ENCODE peak calls at places on chromosomes 6 and 20, in nine cellular contexts. A is effector CD8-positive, alpha-beta T cell; C is coronary artery; S is pulmonary artery endothelial cell; H is COR-L47; O is activated CD4-positive, CD25-positive, alpha-beta regulatory T cell; K is smooth muscle cell of the brain vasculature; Z is T-cell; Q is naive thymus-derived CD4-positive, alpha-beta T cell. T is an unnamed sample.

GRCh38 chr6:99305021-99305554 is 44.4 kb downstream of the FAXC start:
- DNase-seq in A (no peak), H (no peak), Z (no peak), C (no peak), K (no peak), O (no peak), Q (no peak), S (no peak), T (no peak)

GRCh38 chr20:44683263-44684046 is 31.7 kb upstream of the CCN5 start:
- DNase-seq in C (no peak), Q (peak), K (no peak), O (no peak), Z (peak), H (peak), S (no peak), A (peak), T (peak)

GRCh38 chr20:58719258-58719657 is 26.7 kb downstream of the NPEPL1 start:
- DNase-seq in Z (no peak), Q (no peak), S (no peak), O (no peak), C (peak), K (no peak), A (no peak), H (no peak), T (no peak)

GRCh38 chr6:167947716-167948115 is 49.8 kb upstream of the KIF25 start:
- DNase-seq in Q (no peak), H (no peak), C (no peak), O (no peak), A (no peak), K (no peak), Z (no peak), S (no peak), T (no peak)

GRCh38 chr6:106315765-106316375 is 9.7 kb downstream of the ATG5 start:
- DNase-seq in C (no peak), H (no peak), O (no peak), Z (no peak), A (no peak), K (no peak), Q (no peak), S (no peak), T (no peak)

GRCh38 chr6:22980446-22980845 is 411.1 kb downstream of the HDGFL1 start:
- DNase-seq in Z (no peak), C (no peak), H (no peak), O (no peak), A (no peak), K (no peak), Q (no peak), S (no peak), T (no peak)

GRCh38 chr6:5671162-5671561 is 335.6 kb downstream of the NRN1 start:
- DNase-seq in C (no peak), Q (peak), A (no peak), Z (no peak), H (no peak), S (no peak), O (no peak), K (no peak), T (no peak)

GRCh38 chr20:4152696-4153235 is 137.4 kb upstream of the RNF24 start:
- DNase-seq in C (no peak), S (no peak), O (no peak), Z (no peak), K (no peak), A (no peak), Q (no peak), H (no peak), T (no peak)

GRCh38 chr6:43761666-43762409 is 8.2 kb upstream of the VEGFA start:
- DNase-seq in K (no peak), Z (no peak), C (no peak), Q (no peak), H (peak), A (no peak), O (no peak), S (no peak), T (no peak)

GRCh38 chr20:48523191-48523757 is 304.5 kb downstream of the PREX1 start:
- DNase-seq in O (no peak), C (peak), Z (no peak), S (peak), A (no peak), Q (no peak), H (no peak), K (peak), T (no peak)

GRCh38 chr20:62980380-62980960 is 26.3 kb downstream of the BHLHE23 start:
- DNase-seq in Q (no peak), O (no peak), H (peak), C (no peak), A (no peak), K (no peak), Z (no peak), S (no peak), T (no peak)

GRCh38 chr20:48787861-48788375 is 39.9 kb downstream of the PREX1 start:
- DNase-seq in H (no peak), Q (no peak), C (no peak), K (no peak), S (no peak), O (no peak), A (no peak), Z (no peak), T (no peak)

GRCh38 chr20:3228750-3229032 is 10.3 kb downstream of the SLC4A11 start:
- DNase-seq in C (no peak), O (no peak), S (no peak), Q (no peak), Z (no peak), A (no peak), K (no peak), H (no peak), T (no peak)

GRCh38 chr20:23879811-23880374 is 345 bp upstream of the CST5 start:
- DNase-seq in Z (no peak), S (no peak), Q (no peak), C (no peak), K (no peak), H (no peak), A (no peak), O (no peak), T (no peak)

GRCh38 chr6:133341607-133342158 is 100.5 kb downstream of the EYA4 start:
- DNase-seq in C (no peak), Q (no peak), S (no peak), K (no peak), H (peak), O (no peak), A (no peak), Z (no peak), T (no peak)

GRCh38 chr6:9192405-9192909 is 757.1 kb upstream of the SLC35B3 start:
- DNase-seq in Z (no peak), Q (no peak), H (no peak), O (no peak), A (no peak), S (no peak), K (no peak), C (no peak), T (no peak)

GRCh38 chr6:34062815-34063214 is 83.1 kb downstream of the GRM4 start:
- DNase-seq in K (no peak), Z (no peak), Q (no peak), O (no peak), C (no peak), H (no peak), A (no peak), S (no peak), T (no peak)

GRCh38 chr6:77457720-77458349 is 5.5 kb downstream of the HTR1B start:
- DNase-seq in O (no peak), S (peak), K (peak), Z (no peak), A (peak), C (peak), Q (no peak), H (peak), T (no peak)

GRCh38 chr20:49045440-49046086 is 549 bp upstream of the CSE1L start:
- DNase-seq in S (peak), Q (no peak), K (no peak), Z (peak), O (no peak), H (no peak), A (no peak), C (no peak), T (no peak)

GRCh38 chr6:16793828-16794412 is 32.7 kb upstream of the ATXN1 start:
- DNase-seq in H (no peak), S (no peak), C (no peak), Z (no peak), Q (no peak), O (no peak), K (no peak), A (no peak), T (no peak)

GRCh38 chr6:135875446-135875845 is 23.9 kb downstream of the PDE7B start:
- DNase-seq in O (no peak), S (no peak), K (no peak), Q (no peak), C (no peak), A (no peak), H (no peak), Z (no peak), T (no peak)

GRCh38 chr6:63510353-63510686 is 62.0 kb upstream of the LOC128125822 start:
- DNase-seq in A (no peak), H (no peak), Q (no peak), C (no peak), O (no peak), Z (no peak), S (no peak), K (no peak), T (no peak)

GRCh38 chr6:7939864-7940228 is 29.3 kb upstream of the TXNDC5 start:
- DNase-seq in C (no peak), K (no peak), A (no peak), Z (no peak), Q (no peak), O (no peak), H (no peak), S (no peak), T (no peak)

GRCh38 chr6:20916081-20916480 is 381.8 kb downstream of the CDKAL1 start:
- DNase-seq in Z (no peak), C (no peak), H (no peak), A (no peak), K (no peak), Q (no peak), S (peak), O (no peak), T (no peak)